ENCODE peak calls at places on chromosomes 3 and 15, in four cellular contexts. O, J, K and H are unnamed samples.

GRCh38 chr15:89845305-89845893 is 30.7 kb upstream of the ANPEP start:
- DNase-seq in J (no peak), O (peak), K (no peak), H (no peak)

GRCh38 chr3:140187028-140187427 is 252.0 kb downstream of the CLSTN2 start:
- DNase-seq in J (no peak), K (no peak), O (no peak), H (no peak)

GRCh38 chr3:170076715-170077238 is 39.0 kb downstream of the GPR160 start:
- DNase-seq in K (no peak), J (no peak), O (peak), H (no peak)

GRCh38 chr15:74752011-74752410 is 3.4 kb downstream of the CYP1A2 start:
- DNase-seq in O (no peak), K (no peak), J (no peak), H (no peak)

GRCh38 chr15:56812255-56812654 is 78.9 kb upstream of the ZNF280D start:
- DNase-seq in O (no peak), K (no peak), J (no peak), H (no peak)

GRCh38 chr15:89524184-89524583 is 27.8 kb upstream of the RHCG start:
- DNase-seq in J (no peak), O (no peak), K (no peak), H (no peak)

GRCh38 chr15:88649286-88649733 is 10.5 kb downstream of the ISG20 start:
- DNase-seq in J (no peak), K (peak), O (peak), H (no peak)

GRCh38 chr3:187507905-187508304 is 139.7 kb downstream of the RTP4 start:
- DNase-seq in J (no peak), K (no peak), O (no peak), H (no peak)

GRCh38 chr3:134380249-134380648 is 6.0 kb upstream of the AMOTL2 start:
- DNase-seq in O (no peak), K (no peak), J (no peak), H (no peak)

GRCh38 chr3:127079211-127079610 is 96.3 kb downstream of the PLXNA1 start:
- DNase-seq in O (no peak), J (no peak), K (peak), H (no peak)

GRCh38 chr3:102255736-102256135 is 179.1 kb upstream of the ZPLD1 start:
- DNase-seq in O (no peak), J (no peak), K (no peak), H (no peak)

GRCh38 chr3:51379301-51379700 is 5.8 kb upstream of the MANF start:
- DNase-seq in J (no peak), K (no peak), O (no peak), H (no peak)

GRCh38 chr15:82139823-82140268 is 94.0 kb upstream of the MEX3B start:
- DNase-seq in K (no peak), J (no peak), O (peak), H (no peak)

GRCh38 chr3:55169608-55170010 is 241.8 kb upstream of the LRTM1 start:
- DNase-seq in K (no peak), O (peak), J (no peak), H (no peak)

GRCh38 chr15:90138071-90138833 is 36.0 kb upstream of the IDH2 start:
- DNase-seq in O (no peak), K (peak), J (no peak), H (no peak)

GRCh38 chr15:92069308-92070244 is 216.1 kb downstream of the SLCO3A1 start:
- DNase-seq in K (no peak), O (peak), J (no peak), H (no peak)

GRCh38 chr3:194197981-194198695 is 62.2 kb downstream of the HES1 start:
- DNase-seq in K (no peak), J (no peak), O (no peak), H (no peak)

GRCh38 chr3:10437272-10437994 is 68.0 kb downstream of the ATP2B2 start:
- DNase-seq in K (no peak), J (peak), O (peak), H (no peak)

GRCh38 chr15:34239151-34239761 is 14.4 kb downstream of the EMC4 start:
- DNase-seq in J (no peak), K (no peak), O (peak), H (no peak)

GRCh38 chr15:78364233-78364632 is 24.1 kb downstream of the CRABP1 start:
- DNase-seq in K (peak), J (no peak), O (no peak), H (no peak)

GRCh38 chr3:162034368-162034767 is 537.8 kb downstream of the OTOL1 start:
- DNase-seq in K (no peak), O (peak), J (no peak), H (no peak)

GRCh38 chr3:123618768-123619484 is 34.1 kb upstream of the HACD2 start:
- DNase-seq in J (no peak), O (no peak), K (peak), H (no peak)